ENCODE peak calls at places on chromosomes 16 and 17, in four cellular contexts. Z is hepatocyte, J is IMR-90, Y is progenitor cell of endocrine pancreas. R is an unnamed sample.

GRCh38 chr17:72665841-72666518 is 426.5 kb downstream of the SLC39A11 start:
- DNase-seq in Z (no peak), J (peak), Y (no peak), R (no peak)

GRCh38 chr16:2774161-2774891 is 2.8 kb downstream of the ELOB start:
- DNase-seq in Z (no peak), J (no peak), Y (no peak), R (no peak)

GRCh38 chr16:79134300-79134699 is 466.2 kb downstream of the MAF start:
- DNase-seq in Z (peak), J (no peak), Y (no peak), R (no peak)

GRCh38 chr17:17837380-17837821 is 615 bp upstream of the SREBF1 start:
- DNase-seq in Z (peak), J (peak), Y (no peak), R (no peak)

GRCh38 chr17:9230346-9230745 is 209.0 kb downstream of the NTN1 start:
- DNase-seq in Z (no peak), J (peak), Y (no peak), R (no peak)

GRCh38 chr17:42424991-42425610 is 2.0 kb upstream of the CAVIN1 start:
- DNase-seq in Z (no peak), J (peak), Y (no peak), R (no peak)

GRCh38 chr16:64339052-64339770 is 782.7 kb downstream of the CDH11 start:
- DNase-seq in Z (no peak), J (peak), Y (no peak), R (no peak)

GRCh38 chr16:648071-648785 is 937 bp upstream of the WDR90 start:
- DNase-seq in Z (peak), J (no peak), Y (no peak), R (peak)

GRCh38 chr16:88907768-88908167 is 41.3 kb upstream of the PABPN1L start:
- DNase-seq in Z (no peak), J (peak), Y (no peak), R (no peak)

GRCh38 chr17:1078831-1079561 is 82.1 kb downstream of the TIMM22 start:
- DNase-seq in Z (no peak), J (no peak), Y (no peak), R (no peak)

GRCh38 chr17:9290226-9290613 is 268.9 kb downstream of the NTN1 start:
- DNase-seq in Z (no peak), J (no peak), Y (no peak), R (no peak)

GRCh38 chr16:30356401-30357084 is 1.4 kb upstream of the CD2BP2 start:
- DNase-seq in Z (no peak), J (no peak), Y (no peak), R (no peak)

GRCh38 chr16:69496376-69496775 is 69.4 kb upstream of the NFAT5 start:
- DNase-seq in Z (no peak), J (no peak), Y (no peak), R (no peak)

GRCh38 chr17:7834554-7834890 is 505 bp downstream of the KDM6B start:
- DNase-seq in Z (peak), J (no peak), Y (no peak), R (no peak)

GRCh38 chr16:4660454-4661007 is 32.8 kb upstream of the NUDT16L1 start:
- DNase-seq in Z (peak), J (peak), Y (no peak), R (no peak)

GRCh38 chr16:20884240-20884556 is 16.0 kb downstream of the DCUN1D3 start:
- DNase-seq in Z (peak), J (peak), Y (no peak), R (no peak)

GRCh38 chr17:80899402-80900268 is 92.0 kb upstream of the CHMP6 start:
- DNase-seq in Z (peak), J (peak), Y (no peak), R (no peak)

R was measured in NCI-H1930.